ENCODE peak calls at places on chromosomes 6 and 20, in eight cellular contexts. H is heart left ventricle; U is A549; O is naive thymus-derived CD4-positive, alpha-beta T cell; L is IMR-90; E is Karpas-422; P is CD8-positive, alpha-beta T cell; A is left ventricle myocardium inferior. J is an unnamed sample. For H3K4me1 and H3K9me3, the result is how much of the 10 kb centered on the place peaks cover.

GRCh38 chr6:142452993-142453392 is 151.2 kb downstream of the ADGRG6 start:
- DNase-seq in L (no peak), O (no peak), U (no peak), E (no peak), A (no peak), P (no peak), H (no peak), J (no peak)

GRCh38 chr20:62241501-62241900 is 3.2 kb downstream of the OSBPL2 start:
- DNase-seq in A (no peak), H (no peak), P (no peak), L (no peak), O (no peak), U (no peak), E (no peak), J (no peak)

GRCh38 chr6:12291083-12291784 is 1.1 kb downstream of the EDN1 start:
- DNase-seq in E (no peak), A (no peak), O (no peak), L (no peak), U (peak), H (no peak), P (no peak), J (no peak)

GRCh38 chr6:37081042-37081607 is 75.7 kb downstream of the FGD2 start:
- DNase-seq in U (no peak), E (no peak), L (no peak), H (no peak), P (no peak), O (no peak), A (no peak), J (no peak)

GRCh38 chr6:158257425-158257759 is 54.9 kb upstream of the TULP4 start:
- DNase-seq in L (peak), E (no peak), U (no peak), O (no peak), H (no peak), A (no peak), P (no peak), J (no peak)

GRCh38 chr20:2771631-2772080 is 28.8 kb downstream of the CPXM1 start:
- DNase-seq in H (no peak), U (no peak), A (no peak), L (peak), O (no peak), P (no peak), E (no peak), J (no peak)

GRCh38 chr20:20568604-20569205 is 143.7 kb downstream of the RALGAPA2 start:
- DNase-seq in L (peak), A (no peak), U (peak), O (peak), H (no peak), P (no peak), E (peak), J (no peak)

GRCh38 chr6:169109821-169110220 is 143.8 kb downstream of the THBS2 start:
- DNase-seq in A (no peak), P (no peak), L (no peak), E (no peak), H (no peak), U (no peak), O (no peak), J (no peak)

GRCh38 chr20:63498950-63499332 is at the start of gene EEF1A2:
- DNase-seq in U (no peak), L (no peak), O (peak), P (peak), A (peak), H (no peak), E (no peak), J (no peak)

GRCh38 chr20:25289886-25290597 is 42.2 kb downstream of the PYGB start:
- DNase-seq in U (no peak), H (no peak), P (no peak), A (peak), O (no peak), E (no peak), L (no peak), J (no peak)

GRCh38 chr6:127338936-127339335 is 4.5 kb downstream of the ECHDC1 start:
- DNase-seq in P (no peak), L (no peak), H (no peak), A (no peak), E (no peak), U (no peak), O (no peak), J (no peak)

GRCh38 chr6:156845447-156845846 is 68.3 kb downstream of the ARID1B start:
- DNase-seq in H (no peak), L (no peak), O (no peak), E (no peak), U (no peak), P (no peak), A (no peak), J (no peak)

GRCh38 chr6:118917550-118918321 is 17.2 kb downstream of the MCM9 start:
- DNase-seq in U (no peak), E (no peak), L (peak), P (no peak), H (no peak), A (no peak), O (no peak), J (no peak)

DNA sequence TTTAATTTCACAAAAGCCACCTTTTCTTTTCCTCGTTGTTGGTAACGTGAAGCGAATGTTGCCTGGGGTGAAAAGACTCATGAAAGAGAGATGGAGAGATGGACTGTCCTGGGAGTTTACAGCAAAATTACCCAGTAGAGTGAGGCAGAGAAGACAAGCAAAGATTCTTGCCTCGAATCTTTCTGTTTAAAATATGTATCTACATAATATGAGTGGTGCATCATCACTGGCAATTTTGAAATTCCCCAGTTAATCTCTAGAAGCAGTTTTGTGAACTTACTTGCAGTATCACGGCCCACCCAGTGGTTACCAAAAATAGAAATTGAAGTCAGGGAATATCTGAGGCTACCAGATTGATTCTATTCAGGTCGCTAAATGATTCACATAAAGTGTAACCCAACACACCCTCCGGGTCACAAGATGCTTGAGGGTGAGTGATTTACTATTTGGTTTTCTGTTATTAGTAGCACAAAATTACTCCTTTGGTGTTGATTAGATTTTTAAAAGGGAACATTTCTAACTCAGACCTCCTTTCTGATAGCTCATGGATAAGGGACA is 111.9 kb downstream of the PPP1R14C start:
- DNase-seq in E (no peak), U (no peak), L (peak), H (no peak), P (no peak), O (no peak), A (no peak), J (no peak)
- H3K27ac ChIP-seq in E (no peak), U (no peak), L (no peak), H (no peak), P (no peak), O (no peak), A (no peak), J (no peak)

GRCh38 chr20:46112430-46113020 is 5.6 kb upstream of the CD40 start:
- DNase-seq in E (no peak), L (no peak), H (no peak), U (no peak), A (no peak), O (no peak), P (no peak), J (no peak)
- H3K4me1 ChIP-seq in E (under half), L (under half), H (under half), U (under half), A (under half), O (under half), P (under half), J (under half)

GRCh38 chr6:30855429-30856069 is 28.8 kb upstream of the DDR1 start:
- DNase-seq in L (no peak), O (no peak), E (no peak), H (no peak), U (no peak), A (no peak), P (no peak), J (no peak)
- H3K9me3 ChIP-seq in L (under half), O (under half), E (under half), H (under half), U (under half), A (under half), P (under half), J (under half)

GRCh38 chr6:31621320-31621939 is 915 bp downstream of the PRRC2A start:
- DNase-seq in H (no peak), O (peak), L (no peak), U (no peak), E (peak), A (no peak), P (no peak), J (no peak)

GRCh38 chr6:31621991-31622390 is 1.5 kb downstream of the PRRC2A start:
- DNase-seq in U (no peak), E (no peak), A (no peak), P (no peak), O (no peak), L (no peak), H (no peak), J (no peak)

GRCh38 chr6:31624070-31624469 is 3.6 kb downstream of the PRRC2A start:
- DNase-seq in O (no peak), H (no peak), L (no peak), U (no peak), P (no peak), E (no peak), A (no peak), J (no peak)

GRCh38 chr6:31620586-31621319 is at the start of gene PRRC2A:
- DNase-seq in E (peak), P (no peak), A (peak), L (peak), O (no peak), U (no peak), H (peak), J (no peak)

DNA sequence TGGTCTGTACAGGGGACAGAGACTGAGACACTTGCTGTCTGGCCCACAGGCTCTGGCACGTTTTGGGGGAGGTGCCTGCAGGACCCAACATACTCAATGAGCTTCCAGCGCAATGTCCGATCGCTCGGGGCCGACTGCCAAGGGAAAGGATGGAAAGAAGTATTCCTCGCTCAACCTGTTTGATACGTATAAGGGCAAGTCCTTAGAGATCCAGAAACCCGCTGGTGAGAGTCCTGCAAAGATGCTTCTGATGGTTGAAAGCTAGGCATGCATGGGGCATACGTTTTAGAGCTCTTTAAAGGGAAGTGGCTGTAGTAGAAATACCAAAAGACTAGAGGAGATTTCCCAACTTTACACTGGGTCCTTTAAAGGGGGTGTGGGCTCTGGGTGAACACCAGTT is 2.2 kb downstream of the PRRC2A start:
- DNase-seq in L (no peak), A (no peak), E (peak), U (no peak), O (no peak), P (no peak), H (no peak), J (no peak)
- H3K27ac ChIP-seq in L (no peak), A (no peak), E (no peak), U (no peak), O (peak), P (no peak), H (peak), J (no peak)

DNA sequence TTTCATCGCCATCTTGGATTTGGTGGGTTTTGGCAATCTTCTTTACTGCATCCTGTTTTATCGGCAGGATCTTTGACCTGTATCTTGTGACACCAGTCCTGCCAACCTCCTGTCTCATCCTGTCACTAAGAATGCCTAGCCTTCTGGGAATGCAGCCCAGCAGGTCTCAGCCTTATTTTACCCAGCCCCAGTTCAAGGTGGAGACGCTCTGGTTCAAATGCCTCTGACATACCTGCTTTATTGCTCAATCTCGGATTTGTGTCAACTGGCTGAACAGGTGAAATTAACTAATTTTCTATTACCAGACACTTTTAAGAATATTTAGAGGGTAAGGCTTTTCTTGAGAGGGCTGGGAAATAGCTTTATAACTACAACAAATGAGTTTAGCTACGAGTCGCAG is 102.5 kb downstream of the SASH1 start:
- DNase-seq in U (no peak), H (no peak), E (no peak), A (no peak), L (no peak), O (no peak), P (no peak), J (no peak)
- H3K4me1 ChIP-seq in U (under half), H (under half), E (under half), A (under half), L (under half), O (under half), P (under half), J (under half)

GRCh38 chr20:56179051-56179450 is 69.5 kb upstream of the MC3R start:
- DNase-seq in H (no peak), U (no peak), L (no peak), E (no peak), A (no peak), P (no peak), O (no peak), J (no peak)

GRCh38 chr20:56178219-56178618 is 70.3 kb upstream of the MC3R start:
- DNase-seq in E (no peak), A (no peak), H (no peak), O (no peak), P (no peak), L (no peak), U (no peak), J (no peak)

GRCh38 chr20:56175884-56176283 is 72.6 kb upstream of the MC3R start:
- DNase-seq in P (no peak), H (no peak), L (no peak), O (no peak), A (no peak), U (no peak), E (no peak), J (no peak)

DNA sequence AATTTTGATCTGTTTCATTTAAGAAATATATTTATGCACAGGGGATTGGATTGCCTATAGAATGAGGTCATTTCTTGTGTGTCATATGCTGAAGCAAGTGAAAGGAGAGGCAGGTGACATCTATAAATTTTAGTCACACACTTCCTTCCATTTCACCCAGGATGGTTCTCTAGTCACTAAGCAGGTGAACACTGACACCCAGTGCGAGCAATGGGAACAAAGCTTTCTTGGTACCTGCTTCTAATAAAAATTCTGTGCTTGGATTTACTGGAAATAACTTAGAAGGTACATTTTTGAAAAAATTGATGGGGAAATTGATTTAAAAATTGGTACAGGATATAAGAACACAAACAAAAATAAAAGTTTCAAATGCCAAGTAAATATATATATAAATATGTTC is 66.9 kb upstream of the MC3R start:
- DNase-seq in U (no peak), A (no peak), E (no peak), L (no peak), O (no peak), P (no peak), H (no peak), J (no peak)
- H3K9me3 ChIP-seq in U (under half), A (under half), E (under half), L (under half), O (under half), P (under half), H (under half), J (under half)

GRCh38 chr6:106728296-106728870 is 99.0 kb downstream of the QRSL1 start:
- DNase-seq in L (no peak), A (no peak), U (no peak), E (peak), P (no peak), H (no peak), O (no peak), J (no peak)
- H3K27ac ChIP-seq in L (no peak), A (no peak), U (peak), E (peak), P (no peak), H (no peak), O (no peak), J (no peak)

DNA sequence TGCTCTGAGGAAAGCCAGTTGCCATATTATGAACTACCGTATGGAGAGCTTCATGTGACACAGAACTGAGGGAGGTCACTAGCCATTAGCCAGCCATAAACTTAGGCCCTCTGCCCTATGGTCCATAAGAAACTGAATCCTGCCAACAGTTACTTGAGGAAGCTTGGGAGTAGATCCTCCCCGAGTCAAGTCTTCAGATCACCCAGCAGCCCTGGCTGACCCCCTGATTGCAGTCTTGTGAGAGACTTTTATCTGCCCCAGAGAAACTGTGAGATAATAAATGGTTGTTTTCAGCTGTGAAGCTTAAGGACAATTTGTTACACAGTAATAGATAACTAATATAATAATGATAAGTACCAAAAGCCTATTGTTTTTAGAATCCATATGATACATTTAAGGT is 5.7 kb upstream of the PEX7 start:
- DNase-seq in O (no peak), E (no peak), P (no peak), H (no peak), L (no peak), U (no peak), A (no peak), J (no peak)
- H3K4me1 ChIP-seq in O (under half), E (under half), P (under half), H (under half), L (under half), U (under half), A (under half), J (under half)

J was measured in right atrium auricular region.